ENCODE peak calls at places on chromosomes 2 and 18, in four cellular contexts. N, R, D and P are unnamed samples.

GRCh38 chr2:217707116-217707742 is 295.6 kb downstream of the TNS1 start:
- DNase-seq in R (no peak), D (no peak), N (no peak), P (no peak)

GRCh38 chr2:38440655-38441054 is 63.6 kb upstream of the ATL2 start:
- DNase-seq in D (no peak), N (no peak), R (no peak), P (peak)

GRCh38 chr2:73292906-73293533 is 328 bp downstream of the EGR4 start:
- DNase-seq in D (peak), R (peak), N (peak), P (no peak)

GRCh38 chr2:182077451-182078142 is 91.9 kb downstream of the PPP1R1C start:
- DNase-seq in N (peak), D (peak), R (no peak), P (no peak)

GRCh38 chr2:42249887-42250286 is 80.7 kb downstream of the EML4 start:
- DNase-seq in R (no peak), N (no peak), D (no peak), P (no peak)

GRCh38 chr2:118973542-118973951 is 31.6 kb downstream of the MARCO start:
- DNase-seq in N (no peak), D (no peak), R (peak), P (no peak)

GRCh38 chr2:61620244-61621159 is 82.3 kb upstream of the XPO1 start:
- DNase-seq in R (no peak), N (no peak), D (no peak), P (peak)

GRCh38 chr2:28172114-28172898 is 220.4 kb upstream of the FOSL2 start:
- DNase-seq in R (no peak), N (no peak), D (no peak), P (no peak)

GRCh38 chr2:159506764-159507406 is 109.5 kb downstream of the BAZ2B start:
- DNase-seq in D (no peak), N (no peak), R (no peak), P (no peak)

GRCh38 chr2:62369549-62370164 is 136.3 kb downstream of the TMEM17 start:
- DNase-seq in D (no peak), R (no peak), N (peak), P (no peak)

GRCh38 chr2:240601831-240602160 is 15.3 kb downstream of the CAPN10 start:
- DNase-seq in R (no peak), N (no peak), D (no peak), P (no peak)

GRCh38 chr2:229489016-229489415 is 217.9 kb upstream of the PID1 start:
- DNase-seq in R (no peak), D (no peak), N (peak), P (no peak)

GRCh38 chr2:161905389-161906046 is 168.5 kb downstream of the DPP4 start:
- DNase-seq in R (no peak), N (no peak), D (no peak), P (no peak)

GRCh38 chr18:45569566-45569965 is 45.7 kb upstream of the SLC14A2 start:
- DNase-seq in N (no peak), R (no peak), D (no peak), P (no peak)

GRCh38 chr18:40056085-40056484 is 1898.9 kb upstream of the PIK3C3 start:
- DNase-seq in N (no peak), D (no peak), R (no peak), P (no peak)

GRCh38 chr2:236402016-236402784 is 138.0 kb upstream of the ASB18 start:
- DNase-seq in R (no peak), N (no peak), D (no peak), P (no peak)

GRCh38 chr2:172556284-172557033 is 569 bp downstream of the PDK1 start:
- DNase-seq in N (no peak), D (peak), R (peak), P (peak)

GRCh38 chr18:37341016-37341415 is 224.6 kb downstream of the CELF4 start:
- DNase-seq in D (no peak), R (no peak), N (no peak), P (no peak)

GRCh38 chr2:180481998-180482397 is 474.9 kb upstream of the CWC22 start:
- DNase-seq in N (no peak), D (no peak), R (no peak), P (no peak)

GRCh38 chr2:161839931-161840330 is 215.7 kb downstream of the SLC4A10 start:
- DNase-seq in N (no peak), R (no peak), D (no peak), P (no peak)

GRCh38 chr2:42132066-42132965 is 36.8 kb upstream of the EML4 start:
- DNase-seq in D (no peak), N (no peak), R (no peak), P (no peak)

GRCh38 chr2:145380436-145381017 is 860.6 kb upstream of the ZEB2 start:
- DNase-seq in N (no peak), R (no peak), D (no peak), P (no peak)

GRCh38 chr18:69380324-69380723 is 20.4 kb upstream of the DOK6 start:
- DNase-seq in N (no peak), R (no peak), D (no peak), P (no peak)

GRCh38 chr2:222969491-222969890 is 82.5 kb upstream of the KCNE4 start:
- DNase-seq in R (no peak), D (no peak), N (no peak), P (no peak)

GRCh38 chr2:119283873-119284331 is 60.3 kb downstream of the STEAP3 start:
- DNase-seq in N (no peak), D (no peak), R (no peak), P (no peak)

GRCh38 chr18:54043484-54044256 is 180.8 kb downstream of the MBD2 start:
- DNase-seq in R (no peak), D (no peak), N (no peak), P (no peak)

GRCh38 chr18:6677086-6677485 is 52.4 kb upstream of the ARHGAP28 start:
- DNase-seq in R (no peak), N (no peak), D (no peak), P (no peak)

GRCh38 chr18:29147944-29148343 is 971.0 kb upstream of the CDH2 start:
- DNase-seq in D (peak), R (no peak), N (no peak), P (no peak)

GRCh38 chr2:232335859-232336215 is 42.7 kb upstream of the ALPP start:
- DNase-seq in D (no peak), N (no peak), R (no peak), P (no peak)

GRCh38 chr2:135600915-135601314 is 69.6 kb downstream of the R3HDM1 start:
- DNase-seq in N (no peak), R (no peak), D (no peak), P (no peak)

GRCh38 chr18:50986360-50987087 is 18.7 kb downstream of the ELAC1 start:
- DNase-seq in D (no peak), R (no peak), N (no peak), P (no peak)

GRCh38 chr2:181602017-181602416 is 54.9 kb downstream of the CERKL start:
- DNase-seq in R (no peak), D (no peak), N (no peak), P (no peak)

GRCh38 chr2:191521608-191522208 is 156.2 kb upstream of the NABP1 start:
- DNase-seq in N (peak), D (no peak), R (no peak), P (peak)

DNA sequence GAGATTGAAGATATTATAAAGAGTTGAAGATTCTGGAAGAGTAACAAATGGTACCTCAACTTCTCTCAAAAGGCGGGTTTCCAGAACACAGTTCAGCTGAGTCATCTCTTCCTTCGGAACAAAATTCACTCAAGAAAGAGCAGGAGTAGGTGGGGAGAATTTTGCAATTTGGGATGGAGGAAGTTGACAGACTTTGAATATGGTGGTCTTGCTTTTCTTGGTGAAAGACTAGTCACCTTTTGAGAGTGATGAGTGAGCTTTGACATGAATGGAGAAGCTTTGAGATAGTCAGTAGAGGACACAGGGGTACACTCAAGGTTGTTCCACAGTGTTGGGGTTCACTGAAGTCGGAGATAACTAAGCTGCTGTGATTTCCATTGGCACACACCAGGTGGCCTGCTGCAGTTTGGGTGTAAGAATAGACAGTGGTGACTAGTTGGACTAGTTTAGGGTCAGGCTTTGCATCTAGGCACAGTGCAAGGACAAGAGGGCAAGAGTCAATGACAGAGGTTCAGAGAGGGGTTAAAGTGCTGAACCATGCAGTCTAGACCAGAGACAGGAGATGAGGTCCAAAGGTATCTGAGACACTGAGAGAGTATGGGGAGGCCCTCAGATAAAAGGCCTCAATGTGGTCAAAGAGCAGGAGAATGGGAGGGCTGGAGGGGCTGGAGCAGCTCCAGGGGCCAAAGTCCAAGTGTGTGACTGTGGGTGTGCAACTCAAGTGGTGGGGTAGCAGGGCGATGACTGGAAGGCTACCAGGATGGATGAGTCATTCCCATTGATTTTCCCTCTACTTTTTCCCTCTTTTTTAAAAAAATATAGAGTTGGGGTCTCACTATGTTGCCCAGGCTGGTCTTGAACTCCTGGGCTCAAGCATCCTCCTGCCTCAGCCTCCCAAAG is 7.7 kb downstream of the CCL20 start:
- DNase-seq in N (no peak), D (no peak), R (no peak), P (no peak)
- TF ChIP-seq TEAD4 in N (no peak), D (no peak), R (no peak), P (no peak)

DNA sequence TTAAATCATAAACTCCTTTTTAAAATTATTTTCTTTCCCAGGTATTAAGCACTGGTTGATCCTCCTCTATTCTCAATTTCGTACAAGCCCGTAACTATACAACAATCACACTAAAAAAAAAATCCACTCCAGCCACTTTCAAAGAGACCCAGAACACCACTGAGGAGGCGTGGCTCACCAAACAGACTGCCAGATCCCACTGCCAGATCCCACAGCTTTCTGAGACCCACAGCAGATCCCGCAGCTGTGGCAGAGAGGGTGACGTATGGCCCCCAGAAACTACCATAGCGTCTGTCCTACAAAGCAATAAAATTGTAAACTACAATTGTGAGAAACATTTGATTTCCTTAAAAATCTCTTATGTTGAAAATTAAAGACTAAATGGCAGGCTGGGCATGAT is 230.7 kb upstream of the PXDN start:
- DNase-seq in D (no peak), R (peak), N (no peak), P (no peak)
- TF ChIP-seq TEAD4 in D (no peak), R (no peak), N (no peak), P (no peak)

DNA sequence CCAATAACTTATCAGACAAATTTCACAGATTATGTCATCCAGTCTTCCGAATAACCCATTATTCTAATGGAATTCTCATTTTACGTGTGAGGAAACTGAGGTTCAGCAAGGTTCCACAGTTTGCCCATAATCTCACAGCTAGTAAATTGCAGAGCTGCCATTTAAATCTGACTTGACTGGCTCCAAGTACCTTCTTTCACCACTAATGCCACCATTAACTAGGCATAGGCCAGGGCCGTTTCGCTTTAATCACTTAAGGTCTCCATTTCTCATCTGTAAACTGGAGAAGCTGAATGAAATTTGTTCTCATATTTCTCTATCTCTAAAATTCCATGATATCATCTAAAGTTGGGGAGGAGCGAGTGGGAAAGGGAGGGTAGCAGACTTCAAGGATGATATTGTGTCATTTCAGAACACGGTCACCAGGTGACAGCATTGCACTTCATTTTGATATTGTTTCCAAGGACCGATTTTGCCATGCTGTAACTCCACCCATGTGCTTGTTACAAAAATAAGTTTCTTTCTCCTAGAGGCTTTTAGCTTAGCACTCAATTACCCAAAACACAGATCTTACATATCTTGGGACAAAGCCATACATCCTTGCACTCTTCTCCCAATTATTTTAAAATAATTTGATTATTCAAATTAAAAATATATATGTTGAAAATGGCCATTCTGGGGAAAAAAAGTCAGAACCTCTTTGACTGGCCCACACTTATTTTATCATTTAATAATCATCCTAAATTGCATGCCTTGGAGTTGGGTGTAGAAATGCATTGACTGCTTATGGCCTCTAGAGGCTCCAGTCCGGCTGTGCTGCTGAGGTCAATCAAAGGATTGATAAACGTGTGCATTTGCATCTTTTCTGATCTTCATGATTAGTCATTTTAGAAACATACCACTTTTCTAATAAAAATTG is 123.8 kb downstream of the AKAIN1 start:
- DNase-seq in R (peak), D (no peak), N (peak), P (peak)
- TF ChIP-seq TEAD4 in R (no peak), D (no peak), N (no peak), P (no peak)

DNA sequence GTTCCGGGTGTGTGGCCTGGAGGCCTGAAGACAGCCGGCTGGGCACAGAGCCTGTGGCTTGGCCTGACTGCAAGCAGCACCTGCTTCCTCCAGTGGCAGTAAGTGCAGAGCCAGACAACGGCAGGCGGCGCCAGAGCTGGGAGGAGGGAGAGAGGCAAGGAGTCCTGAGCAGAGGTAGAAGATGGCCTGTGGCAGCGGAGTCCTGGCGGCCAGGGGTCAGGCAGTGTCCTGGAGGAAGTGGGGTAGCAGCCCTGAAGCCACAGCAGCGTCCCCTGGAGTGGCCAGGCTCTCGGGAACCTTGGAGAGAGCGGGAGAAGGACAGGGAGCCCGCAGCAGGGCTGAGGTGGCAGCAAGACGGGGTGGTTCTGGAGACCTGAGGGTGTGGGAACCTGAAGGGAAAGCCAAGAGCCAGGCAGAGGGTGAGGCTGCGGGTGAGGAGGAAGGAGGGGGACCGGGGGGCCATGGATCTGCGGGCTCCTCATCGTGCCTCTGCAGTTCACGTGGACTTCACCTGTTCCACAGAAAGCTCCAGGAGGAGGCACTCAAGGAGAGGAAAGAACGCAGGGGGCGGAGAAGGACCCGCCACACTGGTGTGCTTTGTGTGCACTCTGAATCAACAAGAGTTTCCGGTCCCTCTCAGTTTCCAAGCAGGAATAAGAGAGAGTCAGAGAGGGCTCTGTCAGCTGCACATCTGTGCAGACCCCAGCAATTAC is 85.9 kb downstream of the USP40 start:
- DNase-seq in D (no peak), R (no peak), N (no peak), P (no peak)
- TF ChIP-seq TEAD4 in D (no peak), R (no peak), N (no peak), P (no peak)

GRCh38 chr18:75408554-75409506 is 18.7 kb downstream of the SMIM21 start:
- DNase-seq in N (no peak), R (no peak), D (no peak), P (no peak)
- TF ChIP-seq TEAD4 in N (peak), R (no peak), D (no peak), P (no peak)

DNA sequence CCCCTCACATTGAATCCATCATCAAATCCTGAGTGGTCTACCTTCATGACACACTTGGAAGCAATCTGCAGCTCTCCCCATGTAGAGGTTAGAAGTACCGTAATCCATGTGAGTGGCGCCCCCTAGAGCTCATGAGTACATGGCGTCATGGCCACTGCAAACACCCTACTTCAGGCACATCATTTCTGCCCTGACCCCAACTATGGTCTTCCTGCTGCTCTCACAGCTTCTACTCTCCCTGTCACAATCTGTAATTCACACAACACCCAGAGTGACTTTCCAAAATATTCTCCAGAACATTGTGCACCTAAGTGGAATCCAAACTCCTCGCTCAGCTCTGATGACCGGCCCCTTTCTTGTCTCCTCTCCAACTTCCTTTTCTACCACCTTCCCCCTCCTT is 141.9 kb downstream of the ANKRD44 start:
- DNase-seq in D (peak), R (peak), N (peak), P (peak)
- TF ChIP-seq TEAD4 in D (no peak), R (peak), N (no peak), P (no peak)

DNA sequence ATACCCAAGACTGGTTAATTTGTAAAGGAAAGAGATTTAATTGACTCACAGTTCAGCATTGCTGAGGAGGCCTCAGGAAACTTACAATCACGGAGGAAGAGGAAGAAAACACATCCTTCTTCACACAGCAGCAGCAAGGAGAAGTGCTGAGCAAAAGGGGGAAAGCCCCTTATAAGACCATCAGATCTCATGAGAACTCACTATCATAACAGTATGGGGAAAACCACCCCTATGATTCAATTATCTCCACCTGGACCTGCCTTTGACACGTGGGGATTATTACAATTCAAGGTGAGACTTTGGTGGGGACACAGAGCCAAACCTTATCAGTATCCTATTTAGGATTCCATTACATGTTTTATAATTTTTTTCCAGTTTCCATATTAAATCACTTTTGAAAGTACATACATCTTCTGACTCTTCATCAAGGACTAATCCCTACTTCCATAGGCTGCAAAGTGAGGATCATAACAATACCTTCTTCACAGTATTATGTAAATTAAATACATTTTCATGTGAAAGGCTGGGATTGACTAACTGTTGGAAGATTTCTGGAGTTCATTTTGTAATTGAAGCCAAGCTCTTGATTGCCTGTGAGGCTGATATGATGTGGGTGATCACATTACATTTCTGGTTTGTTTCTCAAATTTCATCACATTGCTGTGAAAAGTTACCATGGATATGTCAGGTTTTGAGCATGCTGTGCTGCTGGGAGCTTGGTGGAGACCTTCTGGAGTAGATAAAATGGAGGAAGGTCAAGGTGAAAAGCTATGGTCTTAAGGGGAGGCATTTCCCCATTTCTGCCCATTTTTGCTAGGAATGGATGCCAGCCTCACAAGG is 31.7 kb upstream of the CERS6 start:
- DNase-seq in R (no peak), N (no peak), D (no peak), P (no peak)
- TF ChIP-seq TEAD4 in R (no peak), N (no peak), D (no peak), P (no peak)